ENCODE peak calls at places on chromosomes 6 and 20, in ten cellular contexts. One of them, this sample, is unnamed.

GRCh38 chr6:163180874-163181541 is 233.5 kb upstream of the QKI start:
- DNase-seq in KG1: peak
- DNase-seq in GM04504: peak
- DNase-seq in gastrocnemius medialis: peak
- DNase-seq in psoas muscle: peak
- DNase-seq in mesenchymal stem cell: peak
- DNase-seq in M059J: peak
- DNase-seq in GM19239: no peak
- DNase-seq in EL: peak
- DNase-seq in Calu3: peak
- DNase-seq in this sample: peak

GRCh38 chr6:21987501-21987957 is 309.3 kb downstream of the PRL start:
- DNase-seq in KG1: peak
- DNase-seq in GM04504: peak
- DNase-seq in gastrocnemius medialis: peak
- DNase-seq in psoas muscle: peak
- DNase-seq in mesenchymal stem cell: peak
- DNase-seq in M059J: peak
- DNase-seq in GM19239: peak
- DNase-seq in EL: peak
- DNase-seq in Calu3: peak
- DNase-seq in this sample: peak

GRCh38 chr20:45090481-45090880 is 10.4 kb downstream of the KCNS1 start:
- DNase-seq in KG1: no peak
- DNase-seq in GM04504: no peak
- DNase-seq in gastrocnemius medialis: no peak
- DNase-seq in psoas muscle: no peak
- DNase-seq in mesenchymal stem cell: no peak
- DNase-seq in M059J: no peak
- DNase-seq in GM19239: no peak
- DNase-seq in EL: peak
- DNase-seq in Calu3: no peak
- DNase-seq in this sample: no peak

GRCh38 chr6:24951831-24952299 is 16.1 kb upstream of the RIPOR2 start:
- DNase-seq in KG1: peak
- DNase-seq in GM04504: no peak
- DNase-seq in gastrocnemius medialis: no peak
- DNase-seq in psoas muscle: no peak
- DNase-seq in mesenchymal stem cell: no peak
- DNase-seq in M059J: no peak
- DNase-seq in GM19239: no peak
- DNase-seq in EL: no peak
- DNase-seq in Calu3: no peak
- DNase-seq in this sample: peak

GRCh38 chr6:110098511-110099116 is 80.9 kb downstream of the WASF1 start:
- DNase-seq in KG1: no peak
- DNase-seq in GM04504: no peak
- DNase-seq in gastrocnemius medialis: no peak
- DNase-seq in psoas muscle: no peak
- DNase-seq in mesenchymal stem cell: no peak
- DNase-seq in M059J: no peak
- DNase-seq in GM19239: no peak
- DNase-seq in EL: no peak
- DNase-seq in Calu3: no peak
- DNase-seq in this sample: no peak

GRCh38 chr6:20366082-20366834 is 35.4 kb upstream of the E2F3 start:
- DNase-seq in KG1: no peak
- DNase-seq in GM04504: no peak
- DNase-seq in gastrocnemius medialis: no peak
- DNase-seq in psoas muscle: no peak
- DNase-seq in mesenchymal stem cell: no peak
- DNase-seq in M059J: peak
- DNase-seq in GM19239: no peak
- DNase-seq in EL: no peak
- DNase-seq in Calu3: no peak
- DNase-seq in this sample: no peak

GRCh38 chr20:60057866-60058807 is 99.9 kb downstream of the CDH26 start:
- DNase-seq in KG1: peak
- DNase-seq in GM04504: no peak
- DNase-seq in gastrocnemius medialis: peak
- DNase-seq in psoas muscle: peak
- DNase-seq in mesenchymal stem cell: peak
- DNase-seq in M059J: peak
- DNase-seq in GM19239: peak
- DNase-seq in EL: no peak
- DNase-seq in Calu3: no peak
- DNase-seq in this sample: peak

GRCh38 chr20:33442136-33443005 is 1.2 kb downstream of the SNTA1 start:
- DNase-seq in KG1: no peak
- DNase-seq in GM04504: no peak
- DNase-seq in gastrocnemius medialis: no peak
- DNase-seq in psoas muscle: no peak
- DNase-seq in mesenchymal stem cell: no peak
- DNase-seq in M059J: no peak
- DNase-seq in GM19239: no peak
- DNase-seq in EL: no peak
- DNase-seq in Calu3: no peak
- DNase-seq in this sample: no peak

GRCh38 chr6:37311666-37312473 is 41.9 kb upstream of the RNF8 start:
- DNase-seq in KG1: no peak
- DNase-seq in GM04504: no peak
- DNase-seq in gastrocnemius medialis: no peak
- DNase-seq in psoas muscle: no peak
- DNase-seq in mesenchymal stem cell: peak
- DNase-seq in M059J: no peak
- DNase-seq in GM19239: no peak
- DNase-seq in EL: peak
- DNase-seq in Calu3: no peak
- DNase-seq in this sample: no peak

This sample was measured in lower lobe of right lung.